ENCODE peak calls at places on chromosomes 11 and 22, in eight cellular contexts. P is NCI-H345; R is stimulated activated CD4-positive, alpha-beta T cell treated with anti-CD3 and anti-CD28 coated beads, Interleukin-2, amount 100 ng/mL, for 4 hours; U is NCI-H2029; M is endothelial cell; F is HFFc6; Y is activated T-helper 1 cell treated with anti-CD3 and anti-CD28 coated beads, Interleukin-12 subunit alpha, Interleukin-12 subunit beta, Interleukin-2, Interleukin-4 antibody, amounts not matched to agents 30 ng/mL and 10 ng/mL and 1 ng/mL, durations not matched to agents 14 hours and 24 hours and 36 hours; L is ACHN. A is an unnamed sample.

GRCh38 chr22:48943567-48944432 is 883.9 kb downstream of the BRD1 start:
- DNase-seq in F (no peak), Y (no peak), M (peak; percentile 76), L (no peak), P (peak; percentile 23), R (no peak), U (no peak), A (peak; percentile 40)

GRCh38 chr11:63907063-63907462 is 9.9 kb downstream of the RCOR2 start:
- DNase-seq in Y (no peak), M (no peak), P (no peak), L (no peak), R (no peak), F (no peak), U (no peak), A (no peak)

GRCh38 chr11:105673089-105673488 is 63.2 kb downstream of the GRIA4 start:
- DNase-seq in R (no peak), F (no peak), U (no peak), L (peak; percentile 63), P (no peak), Y (no peak), M (peak; percentile 58), A (peak; percentile 62)

GRCh38 chr11:18608373-18608772 is 8.8 kb downstream of the MISFA start:
- DNase-seq in U (no peak), Y (no peak), M (no peak), P (no peak), F (no peak), L (no peak), R (no peak), A (no peak)

GRCh38 chr11:5696210-5696609 is 6.6 kb downstream of the TRIM22 start:
- DNase-seq in M (no peak), L (no peak), F (no peak), U (no peak), R (no peak), Y (no peak), P (no peak), A (no peak)

GRCh38 chr11:35803115-35803514 is 140.5 kb downstream of the TRIM44 start:
- DNase-seq in U (no peak), Y (no peak), R (no peak), P (no peak), L (no peak), F (no peak), M (no peak), A (no peak)

GRCh38 chr11:18429349-18429748 is 17.2 kb downstream of the LDHC start:
- DNase-seq in M (no peak), Y (no peak), L (no peak), F (no peak), U (no peak), R (no peak), P (no peak), A (no peak)

GRCh38 chr11:119729581-119730346 is 764 bp upstream of the NECTIN1 start:
- DNase-seq in F (peak; percentile 34), P (no peak), L (peak; percentile 37), R (no peak), M (no peak), U (no peak), Y (no peak), A (no peak)

GRCh38 chr11:83241291-83241946 is 44.7 kb downstream of the CCDC90B start:
- DNase-seq in M (peak; percentile 64), F (peak; percentile 56), L (peak; percentile 70), P (peak; percentile 6), R (no peak), Y (no peak), U (no peak), A (peak; percentile 46)

GRCh38 chr11:12274558-12275197 is 102.7 kb upstream of the PARVA start:
- DNase-seq in U (no peak), R (no peak), L (no peak), P (no peak), Y (no peak), F (no peak), M (no peak), A (no peak)

GRCh38 chr11:48052183-48053040 is 72.1 kb downstream of the PTPRJ start:
- DNase-seq in P (no peak), U (no peak), R (no peak), Y (no peak), L (peak; percentile 61), M (no peak), F (peak; percentile 64), A (no peak)

GRCh38 chr22:45754822-45755221 is 83.2 kb downstream of the ATXN10 start:
- DNase-seq in Y (no peak), F (no peak), U (no peak), L (no peak), P (no peak), M (no peak), R (no peak), A (no peak)

GRCh38 chr22:24978308-24978707 is 25.8 kb downstream of the KIAA1671 start:
- DNase-seq in P (no peak), L (no peak), F (no peak), Y (no peak), U (no peak), R (no peak), M (no peak), A (no peak)

GRCh38 chr11:121936781-121937447 is 179.1 kb downstream of the BLID start:
- DNase-seq in F (peak; percentile 65), U (no peak), Y (no peak), R (no peak), P (no peak), L (no peak), M (no peak), A (no peak)

GRCh38 chr11:119691020-119691666 is 37.9 kb downstream of the NECTIN1 start:
- DNase-seq in M (no peak), U (no peak), L (no peak), F (no peak), P (no peak), Y (peak; percentile 30), R (no peak), A (no peak)

GRCh38 chr11:129946256-129946655 is 50.9 kb upstream of the NFRKB start:
- DNase-seq in P (no peak), F (peak; percentile 4), Y (no peak), U (no peak), R (no peak), M (no peak), L (no peak), A (no peak)

GRCh38 chr22:27870234-27871191 is 48.5 kb downstream of the PITPNB start:
- DNase-seq in U (no peak), P (no peak), M (no peak), R (no peak), F (no peak), Y (no peak), L (no peak), A (no peak)

GRCh38 chr11:13376838-13377237 is 86.2 kb downstream of the BTBD10 start:
- DNase-seq in P (peak; percentile 17), F (no peak), U (peak; percentile 78), L (no peak), M (no peak), R (no peak), Y (no peak), A (no peak)

GRCh38 chr22:45201678-45202332 is 38.1 kb downstream of the NUP50 start:
- DNase-seq in R (no peak), Y (no peak), P (no peak), L (no peak), F (peak; percentile 70), M (no peak), U (peak; percentile 3), A (no peak)

GRCh38 chr11:47917643-47918369 is 62.6 kb upstream of the PTPRJ start:
- DNase-seq in U (peak; percentile 100), L (peak; percentile 90), M (no peak), P (peak; percentile 92), F (no peak), Y (no peak), R (no peak), A (no peak)

GRCh38 chr11:35337919-35338316 is 81.4 kb downstream of the SLC1A2 start:
- DNase-seq in Y (no peak), L (no peak), U (no peak), F (peak; percentile 10), P (no peak), R (no peak), M (no peak), A (no peak)

GRCh38 chr11:29214833-29215232 is 802.0 kb downstream of the KCNA4 start:
- DNase-seq in R (no peak), M (no peak), L (no peak), Y (no peak), F (peak; percentile 13), P (no peak), U (no peak), A (no peak)

GRCh38 chr22:26763633-26764295 is 106.4 kb downstream of the MIAT start:
- DNase-seq in M (no peak), R (no peak), Y (no peak), P (peak; percentile 85), U (peak; percentile 88), L (peak; percentile 28), F (peak; percentile 45), A (no peak)

GRCh38 chr11:15819679-15820286 is 536.6 kb downstream of the SOX6 start:
- DNase-seq in U (peak; percentile 58), P (no peak), L (peak; percentile 41), R (peak; percentile 1), M (peak; percentile 74), Y (peak; percentile 9), F (peak; percentile 25), A (peak; percentile 80)

GRCh38 chr22:32564170-32565001 is 89.8 kb downstream of the FBXO7 start:
- DNase-seq in L (peak; percentile 3), P (no peak), F (peak; percentile 68), Y (no peak), U (no peak), M (no peak), R (no peak), A (no peak)

GRCh38 chr11:115939104-115939503 is 434.9 kb upstream of the CADM1 start:
- DNase-seq in L (no peak), Y (no peak), U (no peak), P (no peak), F (no peak), R (no peak), M (no peak), A (no peak)

A was measured in neural crest cell.